ENCODE peak calls at places on chromosomes 11 and 22, in four cellular contexts. O is lower lobe of right lung; D is CD4-positive, CD25-positive, alpha-beta regulatory T cell; T is PC-9. F is an unnamed sample.

GRCh38 chr11:126415128-126415527 is 59.6 kb downstream of the ST3GAL4 start:
- DNase-seq in O (peak; percentile 62), D (no peak), T (no peak), F (no peak)

GRCh38 chr11:119509277-119509841 is 86.4 kb upstream of the THY1 start:
- DNase-seq in O (no peak), D (no peak), T (no peak), F (no peak)

GRCh38 chr22:27292542-27293298 is 508.8 kb downstream of the MN1 start:
- DNase-seq in O (no peak), D (no peak), T (no peak), F (no peak)

GRCh38 chr11:69918938-69919650 is 99.9 kb upstream of the FGF3 start:
- DNase-seq in O (peak; percentile 82), D (peak; percentile 44), T (peak; percentile 80), F (peak; percentile 57)

GRCh38 chr22:43370045-43370444 is 26.9 kb upstream of the SCUBE1 start:
- DNase-seq in O (no peak), D (no peak), T (no peak), F (no peak)

GRCh38 chr11:96168623-96169022 is 174.4 kb downstream of the MAML2 start:
- DNase-seq in O (no peak), D (no peak), T (no peak), F (no peak)

GRCh38 chr11:74746868-74747267 is 1.8 kb upstream of the RNF169 start:
- DNase-seq in O (no peak), D (no peak), T (no peak), F (no peak)

GRCh38 chr22:47275479-47276218 is 513.2 kb downstream of the TBC1D22A start:
- DNase-seq in O (no peak), D (no peak), T (peak; percentile 61), F (no peak)

GRCh38 chr22:17164392-17165024 is 5.4 kb upstream of the HDHD5 start:
- DNase-seq in O (no peak), D (no peak), T (no peak), F (no peak)

DNA sequence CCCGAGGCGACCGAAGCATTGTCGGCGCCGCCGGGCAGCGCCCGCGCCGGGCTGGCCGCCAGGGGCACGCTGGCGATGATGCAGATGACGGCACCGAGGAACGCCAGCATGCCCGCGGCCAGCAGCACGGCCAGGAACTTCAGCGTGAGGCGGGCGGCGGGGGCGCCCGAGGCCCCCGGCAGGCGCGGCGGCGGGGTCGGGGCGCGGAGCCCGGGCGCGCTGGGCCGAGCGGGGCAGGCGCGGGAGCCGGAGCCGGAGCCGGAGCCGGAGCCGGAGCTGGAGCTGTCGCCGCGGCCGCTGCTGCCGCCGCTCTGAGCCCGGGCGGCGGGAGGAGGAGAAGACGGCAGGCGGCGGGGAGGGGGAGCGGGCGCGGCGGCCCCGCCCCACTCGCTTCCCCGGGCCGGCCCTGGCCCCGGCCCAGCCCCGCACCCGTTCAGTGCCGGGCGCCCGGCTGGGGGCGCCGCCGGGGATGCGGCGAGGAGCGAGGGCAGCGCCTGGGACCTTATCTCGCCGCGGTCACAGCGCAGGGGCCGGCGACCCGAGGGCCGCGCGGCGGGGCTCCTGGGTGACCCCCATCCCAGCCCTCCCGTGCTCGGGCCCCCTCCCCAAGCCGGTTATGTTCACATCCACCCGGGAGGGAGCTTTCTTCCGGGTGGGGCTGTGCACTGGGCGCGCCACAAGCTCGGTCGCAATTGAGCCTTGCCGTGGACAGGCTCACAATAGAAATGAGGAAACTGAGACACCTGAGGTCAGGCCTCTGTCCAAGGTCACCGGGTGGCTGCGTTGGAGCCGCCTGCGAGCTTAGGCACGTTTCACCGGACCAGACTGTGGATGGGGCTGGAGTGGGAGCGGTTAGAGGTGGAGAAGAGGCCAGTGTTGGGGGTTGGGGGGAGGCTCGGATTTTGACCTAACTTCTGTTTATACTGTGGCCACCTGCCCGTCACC is at the start of gene NPTXR:
- DNase-seq in O (peak; percentile 65), D (peak; percentile 37), T (peak; percentile 72), F (no peak)
- H3K27ac ChIP-seq in O (peak within 1 kb of the TSS; percentile 36), D (no peak within 1 kb of the TSS), T (no peak within 1 kb of the TSS), F (no peak within 1 kb of the TSS)

GRCh38 chr22:41448189-41448808 is 1.7 kb upstream of the TOB2 start:
- DNase-seq in O (peak; percentile 96), D (peak; percentile 93), T (peak; percentile 93), F (peak; percentile 98)

GRCh38 chr22:41446639-41447434 is at the start of gene TOB2:
- DNase-seq in O (peak; percentile 96), D (peak; percentile 93), T (peak; percentile 96), F (peak; percentile 95)

GRCh38 chr22:41449321-41449720 is 2.7 kb upstream of the TOB2 start:
- DNase-seq in O (no peak), D (no peak), T (no peak), F (no peak)

GRCh38 chr22:41446057-41446501 is 522 bp downstream of the TOB2 start:
- DNase-seq in O (peak; percentile 59), D (no peak), T (peak; percentile 20), F (peak; percentile 19)

DNA sequence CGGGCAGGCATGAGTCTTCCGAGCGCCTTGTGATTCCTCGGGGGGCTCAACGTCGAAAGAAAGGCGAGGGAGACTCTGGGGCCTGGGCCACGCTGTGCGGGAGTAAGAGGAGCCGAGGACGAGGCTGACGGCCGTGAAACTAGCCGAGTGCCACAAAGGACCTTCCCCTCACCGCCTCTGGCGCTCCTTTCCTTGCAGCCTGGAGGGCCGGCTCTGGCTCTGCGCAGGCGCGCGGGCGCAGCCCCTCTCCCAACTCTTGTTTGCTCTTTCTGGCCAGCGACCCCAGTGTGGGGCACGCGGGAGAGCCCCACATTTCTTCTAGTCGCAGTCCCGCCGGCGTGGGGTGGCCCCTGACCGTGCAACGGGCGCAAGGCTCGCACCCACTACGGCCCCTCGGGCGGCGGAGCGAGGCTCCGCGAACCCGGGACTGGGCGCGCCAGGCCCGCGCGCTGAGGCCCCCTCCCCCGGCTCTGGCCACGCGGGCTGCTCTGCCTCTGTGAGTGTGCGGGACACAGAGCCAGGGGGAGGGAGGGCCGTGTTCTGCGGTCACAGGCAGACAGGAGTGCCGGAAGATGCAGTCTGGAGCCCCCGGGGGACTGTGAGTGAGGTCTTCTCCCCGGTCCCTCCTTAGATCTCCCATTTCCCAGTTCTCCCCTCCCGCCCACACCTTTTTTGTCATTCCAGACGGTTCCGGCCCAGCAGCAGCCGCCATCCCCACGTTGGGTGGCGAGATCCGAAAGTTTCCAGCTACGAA is 1.0 kb upstream of the TOB2 start:
- DNase-seq in O (peak; percentile 82), D (peak; percentile 57), T (peak; percentile 61), F (peak; percentile 72)
- H3K4me3 ChIP-seq in O (peak overlapping the region; percentile 90), D (peak overlapping the region; percentile 92), T (peak overlapping the region; percentile 92), F (peak overlapping the region; percentile 71)

GRCh38 chr22:39459681-39460080 is 2.9 kb downstream of the MGAT3 start:
- DNase-seq in O (no peak), D (no peak), T (no peak), F (no peak)

GRCh38 chr22:39466228-39467006 is 9.6 kb downstream of the MGAT3 start:
- DNase-seq in O (no peak), D (no peak), T (no peak), F (no peak)

GRCh38 chr22:39463931-39464390 is 7.1 kb downstream of the MGAT3 start:
- DNase-seq in O (peak; percentile 92), D (no peak), T (peak; percentile 49), F (no peak)

GRCh38 chr22:39463277-39463676 is 6.5 kb downstream of the MGAT3 start:
- DNase-seq in O (no peak), D (no peak), T (no peak), F (no peak)

GRCh38 chr22:39462443-39463147 is 5.8 kb downstream of the MGAT3 start:
- DNase-seq in O (no peak), D (no peak), T (no peak), F (no peak)
- H3K27ac ChIP-seq in O (peak overlapping the region; percentile 74), D (no peak overlapping the region), T (no peak overlapping the region), F (no peak overlapping the region)

GRCh38 chr11:116837231-116838091 is at the start of gene APOA1:
- DNase-seq in O (no peak), D (no peak), T (no peak), F (no peak)
- H3K4me3 ChIP-seq in O (peak within 1 kb of the TSS; percentile 54), D (no peak within 1 kb of the TSS), T (no peak within 1 kb of the TSS), F (no peak within 1 kb of the TSS)

GRCh38 chr22:38454011-38454360 is 1.0 kb downstream of the KCNJ4 start:
- DNase-seq in O (no peak), D (no peak), T (no peak), F (no peak)
- H3K27ac ChIP-seq in O (no peak overlapping the region), D (no peak overlapping the region), T (no peak overlapping the region), F (no peak overlapping the region)

GRCh38 chr22:18992543-18993198 is 56.6 kb upstream of the PRODH start:
- DNase-seq in O (no peak), D (no peak), T (no peak), F (no peak)

GRCh38 chr22:18991828-18992442 is 55.8 kb upstream of the PRODH start:
- DNase-seq in O (no peak), D (no peak), T (no peak), F (no peak)

GRCh38 chr22:18996376-18996900 is 60.3 kb upstream of the PRODH start:
- DNase-seq in O (no peak), D (no peak), T (no peak), F (no peak)

GRCh38 chr22:18994780-18995711 is 59.0 kb upstream of the PRODH start:
- DNase-seq in O (no peak), D (no peak), T (no peak), F (no peak)

DNA sequence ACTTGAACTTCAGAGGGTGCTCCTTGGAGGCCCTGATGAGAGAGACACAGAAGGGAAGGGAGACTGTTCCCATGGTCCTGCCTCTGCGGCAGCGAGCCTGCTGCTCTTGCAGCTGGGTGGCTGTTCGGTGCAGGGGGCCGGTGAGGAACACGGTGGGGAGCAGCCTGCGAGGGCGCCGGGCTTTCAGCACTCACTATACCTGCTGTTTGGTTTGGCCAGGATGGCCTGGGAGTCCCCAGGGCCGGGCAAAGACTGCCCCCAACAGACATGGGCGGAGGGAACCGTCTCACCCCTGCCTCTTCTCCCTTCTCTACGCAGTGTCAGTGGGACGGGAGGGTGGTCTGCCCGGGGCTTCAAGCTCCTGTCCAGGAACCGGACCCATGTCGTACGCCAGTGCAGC is 58.0 kb upstream of the PRODH start:
- DNase-seq in O (no peak), D (no peak), T (no peak), F (no peak)
- H3K4me3 ChIP-seq in O (no peak overlapping the region), D (no peak overlapping the region), T (no peak overlapping the region), F (no peak overlapping the region)

DNA sequence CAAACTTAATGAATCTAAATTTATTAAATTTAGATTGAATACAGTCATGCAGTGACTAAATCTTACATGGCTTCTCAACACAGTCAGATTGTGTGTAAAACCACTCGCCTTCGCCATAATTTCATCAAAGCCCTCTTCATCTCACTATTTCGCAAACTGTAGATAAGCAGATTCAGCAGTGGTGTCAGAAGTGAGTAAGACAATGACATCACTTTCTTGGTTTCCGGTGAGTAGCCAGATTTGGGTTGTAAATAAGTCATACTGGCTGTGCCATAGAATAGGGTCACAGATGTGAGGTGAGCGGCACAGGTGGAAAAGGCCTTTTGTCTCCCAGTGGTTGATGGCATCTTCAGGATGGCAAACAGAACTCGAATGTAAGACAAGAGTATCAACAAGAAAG is 3.4 kb downstream of the OR10A6 start:
- DNase-seq in O (no peak), D (no peak), T (no peak), F (peak; percentile 16)
- H3K27ac ChIP-seq in O (no peak overlapping the region), D (no peak overlapping the region), T (no peak overlapping the region), F (no peak overlapping the region)

GRCh38 chr22:38327805-38328204 is 10.6 kb upstream of the CSNK1E start:
- DNase-seq in O (no peak), D (no peak), T (peak; percentile 55), F (no peak)

GRCh38 chr22:38325575-38325974 is 8.3 kb upstream of the CSNK1E start:
- DNase-seq in O (no peak), D (no peak), T (no peak), F (no peak)

GRCh38 chr22:38327396-38327795 is 10.2 kb upstream of the CSNK1E start:
- DNase-seq in O (no peak), D (no peak), T (no peak), F (no peak)
- H3K4me3 ChIP-seq in O (no peak overlapping the region), D (no peak overlapping the region), T (no peak overlapping the region), F (no peak overlapping the region)

F was measured in MM.1S.